ENCODE peak calls at places on chromosomes 6 and 20, in six cellular contexts. O, L, R, Y, F and M are unnamed samples.

GRCh38 chr20:10090588-10091166 is 55.9 kb downstream of the ANKEF1 start:
- DNase-seq in L (peak), R (peak), Y (peak), F (peak), O (no peak), M (peak)

GRCh38 chr6:24720131-24720603 is 1.2 kb upstream of the C6orf62 start:
- DNase-seq in L (peak), R (peak), F (peak), Y (peak), O (peak), M (peak)

GRCh38 chr6:100664274-100665040 is 199.7 kb upstream of the SIM1 start:
- DNase-seq in R (peak), O (no peak), L (peak), F (peak), Y (peak), M (no peak)

GRCh38 chr6:167396659-167397490 is 72.0 kb downstream of the TTLL2 start:
- DNase-seq in O (no peak), F (no peak), L (no peak), Y (no peak), R (no peak), M (no peak)

GRCh38 chr20:25452333-25452732 is 44.9 kb downstream of the GINS1 start:
- DNase-seq in O (no peak), Y (no peak), R (no peak), F (no peak), L (no peak), M (no peak)

GRCh38 chr6:20202070-20202658 is 10.1 kb downstream of the MBOAT1 start:
- DNase-seq in F (peak), O (no peak), Y (peak), L (peak), R (peak), M (peak)

GRCh38 chr6:6384520-6384919 is 64.1 kb upstream of the F13A1 start:
- DNase-seq in F (no peak), O (no peak), L (no peak), Y (no peak), R (no peak), M (no peak)

GRCh38 chr6:26536571-26537159 is 1.5 kb upstream of the HMGN4 start:
- DNase-seq in F (peak), L (no peak), Y (peak), O (peak), R (peak), M (no peak)

GRCh38 chr6:39530201-39530759 is 194.9 kb downstream of the KIF6 start:
- DNase-seq in R (peak), Y (peak), F (peak), O (no peak), L (peak), M (peak)

GRCh38 chr6:144675231-144675861 is 390.2 kb downstream of the UTRN start:
- DNase-seq in R (peak), Y (peak), L (no peak), F (peak), O (no peak), M (no peak)

GRCh38 chr20:33852971-33853813 is 42.0 kb downstream of the CHMP4B start:
- DNase-seq in O (peak), L (no peak), F (peak), R (no peak), Y (no peak), M (no peak)

GRCh38 chr6:86193821-86194220 is 551.1 kb upstream of the SYNCRIP start:
- DNase-seq in L (no peak), R (no peak), Y (no peak), F (no peak), O (no peak), M (no peak)

GRCh38 chr6:86192123-86192522 is 549.4 kb upstream of the SYNCRIP start:
- DNase-seq in O (no peak), F (peak), L (no peak), R (no peak), Y (no peak), M (peak)
- TF ChIP-seq CTCF in O (no peak), F (peak), L (no peak), R (peak), Y (no peak), M (peak)

GRCh38 chr6:166270706-166271375 is 37.4 kb downstream of the PRR18 start:
- DNase-seq in F (no peak), Y (no peak), R (no peak), L (no peak), O (no peak), M (no peak)
- TF ChIP-seq CTCF in F (no peak), Y (no peak), R (no peak), L (no peak), O (no peak), M (no peak)

GRCh38 chr6:151647871-151648639 is 154.2 kb downstream of the CCDC170 start:
- DNase-seq in Y (no peak), O (no peak), L (no peak), R (no peak), F (no peak), M (no peak)
- TF ChIP-seq CTCF in Y (no peak), O (no peak), L (no peak), R (peak), F (peak), M (peak)

GRCh38 chr20:63178889-63179751 is 36.8 kb downstream of the YTHDF1 start:
- DNase-seq in Y (peak), L (peak), R (peak), F (no peak), O (peak), M (peak)
- TF ChIP-seq CTCF in Y (peak), L (peak), R (peak), F (no peak), O (peak), M (peak)

DNA sequence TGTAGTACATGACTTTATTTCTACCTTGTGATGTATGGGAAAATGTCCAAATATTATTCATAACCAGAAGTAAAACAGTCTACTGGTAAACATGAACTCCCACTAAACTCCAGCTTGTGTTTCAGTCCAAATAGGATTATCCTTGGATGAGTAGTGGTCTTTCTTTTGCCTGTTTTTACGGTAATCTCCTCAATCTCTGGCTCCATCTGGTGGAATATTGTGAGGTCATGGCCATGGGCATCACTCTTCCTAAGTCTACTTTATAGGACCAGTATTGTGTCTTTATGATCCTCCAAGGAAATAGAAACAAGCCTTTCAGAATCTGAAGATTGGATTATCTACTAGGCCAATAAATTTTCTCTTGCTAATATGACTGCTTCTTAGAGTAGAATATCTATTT is 505.0 kb downstream of the BMP2 start:
- DNase-seq in F (no peak), O (no peak), L (no peak), Y (peak), R (peak), M (no peak)
- TF ChIP-seq CTCF in F (peak), O (no peak), L (peak), Y (no peak), R (peak), M (no peak)

GRCh38 chr6:27894839-27895762 is 17.1 kb downstream of the OR2B2 start:
- DNase-seq in F (peak), L (peak), Y (peak), O (peak), R (peak), M (peak)
- TF ChIP-seq CTCF in F (peak), L (peak), Y (peak), O (peak), R (peak), M (peak)